ENCODE peak calls at places on chromosomes 13 and 19, in ten cellular contexts. A is breast epithelium; W is HAP-1; O is NB4; Z is Jurkat, Clone E6-1; H is IMR-90; G is left ventricle myocardium inferior; I is AG04450; B is CD8-positive, alpha-beta T cell; Q is Caco-2. S is an unnamed sample.

GRCh38 chr19:34269968-34270621 is 15.7 kb downstream of the GARRE1 start:
- DNase-seq in W (peak; percentile 36), B (peak; percentile 84), Q (peak; percentile 27), G (peak; percentile 43), O (peak; percentile 47), A (peak; percentile 63), H (peak; percentile 66), Z (peak; percentile 68), I (no peak), S (peak; percentile 77)

GRCh38 chr19:54390942-54391577 is 24.2 kb upstream of the TTYH1 start:
- DNase-seq in H (peak; percentile 60), B (peak; percentile 73), Q (peak; percentile 70), Z (peak; percentile 88), G (no peak), I (peak; percentile 16), O (peak; percentile 75), W (peak; percentile 78), A (no peak), S (peak; percentile 71)

GRCh38 chr19:38559428-38560401 is 58.0 kb downstream of the MAP4K1 start:
- DNase-seq in Z (no peak), Q (no peak), O (no peak), B (peak; percentile 47), G (no peak), H (no peak), W (no peak), A (peak; percentile 56), I (no peak), S (no peak)

GRCh38 chr19:45670670-45671453 is 2.8 kb downstream of the GIPR start:
- DNase-seq in W (peak; percentile 99), Q (peak; percentile 74), O (peak; percentile 27), H (peak; percentile 72), B (peak; percentile 40), G (peak; percentile 45), I (peak; percentile 36), Z (no peak), A (peak; percentile 84), S (peak; percentile 44)

GRCh38 chr19:10353793-10354391 is 14.5 kb upstream of the ICAM3 start:
- DNase-seq in G (peak; percentile 80), I (no peak), Q (peak; percentile 28), A (no peak), B (peak; percentile 49), Z (peak; percentile 26), H (peak; percentile 17), W (peak; percentile 71), O (peak; percentile 82), S (peak; percentile 33)

GRCh38 chr19:44702551-44703176 is 3.7 kb downstream of the CEACAM16 start:
- DNase-seq in A (no peak), Z (no peak), G (no peak), W (no peak), Q (no peak), H (no peak), O (no peak), B (no peak), I (no peak), S (no peak)

GRCh38 chr13:109743706-109744453 is 42.5 kb downstream of the IRS2 start:
- DNase-seq in G (no peak), H (peak; percentile 78), A (no peak), I (peak; percentile 33), Q (no peak), W (no peak), O (peak; percentile 89), B (peak; percentile 28), Z (peak; percentile 12), S (peak; percentile 73)

GRCh38 chr19:2171349-2172145 is 7.8 kb downstream of the DOT1L start:
- DNase-seq in Q (peak; percentile 74), G (peak; percentile 73), Z (peak; percentile 75), B (peak; percentile 91), O (no peak), I (no peak), H (peak; percentile 36), A (no peak), W (peak; percentile 30), S (no peak)

GRCh38 chr13:27036236-27036981 is 135.2 kb downstream of the USP12 start:
- DNase-seq in H (no peak), G (no peak), B (no peak), Z (no peak), A (no peak), W (no peak), O (no peak), Q (peak; percentile 52), I (no peak), S (peak; percentile 19)

GRCh38 chr19:35269425-35270117 is 809 bp downstream of the USF2 start:
- DNase-seq in W (peak; percentile 90), I (peak; percentile 26), G (peak; percentile 88), A (peak; percentile 81), Q (peak; percentile 96), O (peak; percentile 81), Z (peak; percentile 49), H (peak; percentile 75), B (peak; percentile 75), S (peak; percentile 92)

GRCh38 chr13:58300224-58300623 is 668.7 kb downstream of the PCDH17 start:
- DNase-seq in W (no peak), I (no peak), B (no peak), Z (no peak), H (no peak), O (no peak), Q (no peak), G (no peak), A (no peak), S (no peak)

GRCh38 chr13:51681037-51681678 is 96.9 kb downstream of the WDFY2 start:
- DNase-seq in G (no peak), W (no peak), O (peak; percentile 22), Q (no peak), H (peak; percentile 88), A (no peak), B (no peak), Z (no peak), I (peak; percentile 41), S (peak; percentile 69)

GRCh38 chr13:56561327-56561726 is 579.4 kb upstream of the PRR20A start:
- DNase-seq in W (no peak), Q (peak; percentile 10), B (no peak), I (no peak), O (peak; percentile 10), Z (no peak), H (no peak), G (no peak), A (no peak), S (no peak)

GRCh38 chr13:94415484-94415883 is 64.0 kb downstream of the DCT start:
- DNase-seq in A (no peak), Q (no peak), O (no peak), H (no peak), B (no peak), Z (no peak), W (no peak), G (no peak), I (no peak), S (no peak)

GRCh38 chr19:18390075-18390909 is 4.3 kb downstream of the GDF15 start:
- DNase-seq in A (no peak), O (no peak), W (no peak), H (no peak), I (no peak), Q (no peak), G (no peak), Z (no peak), B (no peak), S (peak; percentile 56)

GRCh38 chr13:48505597-48506091 is 27.2 kb downstream of the RCBTB2 start:
- DNase-seq in O (peak; percentile 81), Q (no peak), B (peak; percentile 61), Z (peak; percentile 99), W (no peak), H (peak; percentile 71), I (peak; percentile 8), G (no peak), A (no peak), S (peak; percentile 47)

GRCh38 chr19:3075605-3076431 is 13.5 kb upstream of the TLE5 start:
- DNase-seq in A (no peak), W (peak; percentile 86), B (peak; percentile 79), G (peak; percentile 51), Z (peak; percentile 35), O (peak; percentile 45), I (no peak), H (no peak), Q (peak; percentile 78), S (no peak)

GRCh38 chr13:35343417-35343816 is 133.1 kb downstream of the MAB21L1 start:
- DNase-seq in I (no peak), B (peak; percentile 13), H (no peak), A (no peak), W (no peak), G (no peak), Q (no peak), Z (no peak), O (no peak), S (no peak)

GRCh38 chr13:112624602-112625430 is 36.9 kb upstream of the TUBGCP3 start:
- DNase-seq in O (no peak), G (no peak), B (no peak), W (no peak), A (no peak), H (no peak), I (no peak), Q (no peak), Z (no peak), S (no peak)

GRCh38 chr13:95641961-95642621 is 2.4 kb downstream of the DZIP1 start:
- DNase-seq in O (no peak), A (no peak), H (peak; percentile 43), W (no peak), B (no peak), Z (no peak), I (no peak), G (peak; percentile 41), Q (peak; percentile 59), S (peak; percentile 75)
- H3K4me3 ChIP-seq in O (no peak overlapping the region), A (peak overlapping the region; percentile 42), H (peak overlapping the region; percentile 47), W (peak overlapping the region; percentile 59), B (no peak overlapping the region), Z (no peak overlapping the region), I (peak overlapping the region; percentile 65), G (peak overlapping the region; percentile 78), Q (peak overlapping the region; percentile 43), S (peak overlapping the region; percentile 82)

GRCh38 chr19:50427318-50427925 is 5.3 kb upstream of the MYBPC2 start:
- DNase-seq in B (peak; percentile 3), Q (no peak), O (no peak), Z (no peak), A (no peak), H (no peak), I (no peak), W (no peak), G (no peak), S (no peak)
- H3K4me3 ChIP-seq in B (peak overlapping the region; percentile 19), Q (no peak overlapping the region), O (no peak overlapping the region), Z (no peak overlapping the region), A (peak overlapping the region; percentile 10), H (no peak overlapping the region), I (peak overlapping the region; percentile 46), W (no peak overlapping the region), G (peak overlapping the region; percentile 51), S (peak overlapping the region; percentile 28)

GRCh38 chr13:101317986-101318523 is 98.3 kb downstream of the NALCN start:
- DNase-seq in H (no peak), A (no peak), O (no peak), W (no peak), G (no peak), I (no peak), Q (no peak), B (no peak), Z (no peak), S (no peak)
- H3K4me3 ChIP-seq in H (no peak overlapping the region), A (no peak overlapping the region), O (no peak overlapping the region), W (no peak overlapping the region), G (no peak overlapping the region), I (no peak overlapping the region), Q (no peak overlapping the region), B (no peak overlapping the region), Z (no peak overlapping the region), S (no peak overlapping the region)

DNA sequence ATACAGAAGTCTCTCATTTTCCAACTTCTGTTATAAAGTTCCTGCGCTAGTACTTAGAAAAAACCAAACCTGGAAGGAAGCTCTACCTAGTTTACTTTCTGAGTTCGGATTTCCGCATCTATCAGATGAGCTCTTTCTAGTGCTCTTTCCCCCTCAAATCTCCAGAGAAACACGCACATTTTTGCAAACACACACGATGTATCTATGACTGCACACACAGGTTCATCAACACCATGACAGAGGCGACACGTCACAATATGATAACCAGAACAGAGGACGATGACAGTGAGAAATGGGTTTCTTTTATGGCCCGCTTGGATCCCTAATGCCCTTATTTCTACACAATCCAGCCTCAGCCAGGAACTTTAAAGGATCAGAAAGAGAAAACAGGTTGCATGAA is 612 bp upstream of the LRRC63 start:
- DNase-seq in Q (peak; percentile 17), H (no peak), O (peak; percentile 66), A (no peak), G (no peak), W (peak; percentile 12), I (no peak), Z (peak; percentile 48), B (peak; percentile 76), S (no peak)
- H3K4me3 ChIP-seq in Q (peak overlapping the region; percentile 55), H (no peak overlapping the region), O (peak overlapping the region; percentile 81), A (peak overlapping the region; percentile 45), G (peak overlapping the region; percentile 65), W (peak overlapping the region; percentile 35), I (peak overlapping the region; percentile 50), Z (peak overlapping the region; percentile 81), B (peak overlapping the region; percentile 73), S (peak overlapping the region; percentile 62)

S was measured in foreskin fibroblast.